ENCODE peak calls at places on chromosome 18, in five cellular contexts. W, Q, H, B and N are unnamed samples.

GRCh38 chr18:58805482-58806187 is 59.0 kb upstream of the ZNF532 start:
- DNase-seq in H (no peak), Q (no peak), B (no peak), W (peak), N (peak)

GRCh38 chr18:199768-200167 is 41.4 kb downstream of the USP14 start:
- DNase-seq in B (no peak), H (no peak), Q (no peak), W (no peak), N (no peak)

GRCh38 chr18:12287684-12288405 is 20.2 kb upstream of the TUBB6 start:
- DNase-seq in H (no peak), B (no peak), W (no peak), Q (peak), N (peak)

GRCh38 chr18:28390022-28390421 is 213.1 kb upstream of the CDH2 start:
- DNase-seq in B (no peak), H (no peak), W (no peak), Q (no peak), N (no peak)

GRCh38 chr18:50819027-50819726 is 639 bp downstream of the MRO start:
- DNase-seq in Q (peak), B (no peak), W (peak), H (no peak), N (peak)

GRCh38 chr18:13520306-13520705 is 206.1 kb downstream of the FAM210A start:
- DNase-seq in H (no peak), B (no peak), W (no peak), Q (no peak), N (no peak)

GRCh38 chr18:55763298-55763697 is 175.3 kb upstream of the TCF4 start:
- DNase-seq in B (no peak), Q (no peak), H (no peak), W (no peak), N (peak)

GRCh38 chr18:770583-770961 is 41.5 kb downstream of the YES1 start:
- DNase-seq in B (no peak), W (no peak), Q (no peak), H (no peak), N (peak)

GRCh38 chr18:23912356-23912755 is 102.2 kb upstream of the TTC39C start:
- DNase-seq in H (no peak), B (no peak), W (peak), Q (no peak), N (peak)

GRCh38 chr18:681985-682384 is 24.5 kb downstream of the TYMS start:
- DNase-seq in W (no peak), Q (no peak), B (no peak), H (peak), N (no peak)

GRCh38 chr18:9413586-9413985 is 61.7 kb upstream of the RALBP1 start:
- DNase-seq in Q (no peak), B (no peak), W (no peak), H (no peak), N (peak)

GRCh38 chr18:3771121-3771971 is 321.4 kb downstream of the TGIF1 start:
- DNase-seq in Q (peak), H (peak), W (no peak), B (peak), N (peak)

GRCh38 chr18:3211236-3211992 is 8.4 kb downstream of the MYOM1 start:
- DNase-seq in Q (no peak), W (no peak), B (no peak), H (no peak), N (peak)

GRCh38 chr18:59742325-59743111 is 45.3 kb upstream of the CCBE1 start:
- DNase-seq in H (no peak), B (no peak), Q (no peak), W (no peak), N (peak)

GRCh38 chr18:48441405-48441881 is 32.3 kb upstream of the ZBTB7C start:
- DNase-seq in H (no peak), B (no peak), W (peak), Q (no peak), N (no peak)

GRCh38 chr18:9561774-9562173 is 52.6 kb downstream of the PPP4R1 start:
- DNase-seq in Q (no peak), H (no peak), B (no peak), W (no peak), N (no peak)

GRCh38 chr18:62335494-62335893 is 10.4 kb downstream of the TNFRSF11A start:
- DNase-seq in Q (no peak), H (no peak), B (no peak), W (no peak), N (no peak)